ENCODE peak calls at places on chromosome 3, in six cellular contexts. L, M, Z, A, G and I are unnamed samples. For H3K27me3, the result is how much of the 10 kb centered on the place peaks cover.

GRCh38 chr3:116176974-116177555 is 268.2 kb downstream of the LSAMP start:
- DNase-seq in M (no peak), Z (no peak), L (no peak), G (no peak), A (no peak), I (no peak)

GRCh38 chr3:14202874-14203520 is 24.4 kb downstream of the LSM3 start:
- DNase-seq in G (no peak), A (peak), L (no peak), Z (no peak), M (no peak), I (no peak)

GRCh38 chr3:151709847-151710246 is 23.9 kb upstream of the AADACL2 start:
- DNase-seq in G (no peak), Z (no peak), M (no peak), L (no peak), A (no peak), I (no peak)

GRCh38 chr3:20776717-20777116 is 590.7 kb upstream of the SGO1 start:
- DNase-seq in M (no peak), Z (no peak), A (no peak), G (no peak), L (no peak), I (no peak)

GRCh38 chr3:107421881-107422280 is 44.6 kb downstream of the CCDC54 start:
- DNase-seq in M (no peak), G (no peak), A (no peak), Z (no peak), L (no peak), I (no peak)

GRCh38 chr3:111861396-111861795 is 2.3 kb downstream of the PHLDB2 start:
- DNase-seq in A (no peak), L (no peak), Z (no peak), M (no peak), G (no peak), I (no peak)

GRCh38 chr3:156516284-156516683 is 38.6 kb downstream of the SSR3 start:
- DNase-seq in Z (no peak), M (peak), G (peak), L (no peak), A (no peak), I (peak)

GRCh38 chr3:16427309-16427965 is 86.1 kb downstream of the RFTN1 start:
- DNase-seq in Z (no peak), G (peak), M (peak), L (no peak), A (no peak), I (peak)

GRCh38 chr3:141231923-141232861 is 567 bp downstream of the PXYLP1 start:
- DNase-seq in L (peak), A (peak), Z (no peak), G (peak), M (no peak), I (peak)

GRCh38 chr3:108673988-108674661 is 83.1 kb downstream of the RETNLB start:
- DNase-seq in A (no peak), G (no peak), L (no peak), M (no peak), Z (no peak), I (no peak)

GRCh38 chr3:172307143-172307560 is 141.1 kb downstream of the GHSR start:
- DNase-seq in G (no peak), M (no peak), L (no peak), A (no peak), Z (no peak), I (no peak)

GRCh38 chr3:171028025-171028778 is 1.7 kb upstream of the SLC2A2 start:
- DNase-seq in A (no peak), L (no peak), M (peak), Z (peak), G (peak), I (peak)

GRCh38 chr3:61894988-61895935 is 333.9 kb downstream of the PTPRG start:
- DNase-seq in M (peak), Z (no peak), A (peak), L (peak), G (peak), I (peak)

GRCh38 chr3:122350814-122351418 is 25.9 kb downstream of the CSTA start:
- DNase-seq in G (no peak), A (no peak), Z (no peak), L (no peak), M (no peak), I (no peak)

GRCh38 chr3:100114413-100115030 is at the start of gene FILIP1L:
- DNase-seq in A (no peak), G (no peak), M (no peak), Z (no peak), L (no peak), I (no peak)

GRCh38 chr3:31244929-31245817 is 287.6 kb upstream of the STT3B start:
- DNase-seq in A (no peak), G (no peak), M (no peak), Z (no peak), L (no peak), I (no peak)

GRCh38 chr3:49609815-49610214 is 55.5 kb downstream of the BSN start:
- DNase-seq in A (no peak), Z (no peak), G (no peak), M (peak), L (no peak), I (no peak)

GRCh38 chr3:169147246-169148008 is 516.1 kb downstream of the MECOM start:
- DNase-seq in L (peak), M (no peak), A (no peak), G (no peak), Z (peak), I (peak)

GRCh38 chr3:112333386-112334334 is 704 bp downstream of the CD200 start:
- DNase-seq in M (no peak), L (peak), A (no peak), Z (no peak), G (peak), I (peak)

GRCh38 chr3:143445118-143445517 is 325.5 kb downstream of the CHST2 start:
- DNase-seq in L (no peak), G (no peak), Z (no peak), M (no peak), A (no peak), I (no peak)

GRCh38 chr3:128590948-128591347 is 59.7 kb downstream of the RPN1 start:
- DNase-seq in L (no peak), G (no peak), A (no peak), M (no peak), Z (no peak), I (no peak)

GRCh38 chr3:126528800-126529541 is 5.0 kb downstream of the CHST13 start:
- DNase-seq in M (peak), G (no peak), A (no peak), Z (no peak), L (no peak), I (peak)

GRCh38 chr3:23913873-23914743 is 2.7 kb downstream of the NKIRAS1 start:
- DNase-seq in A (no peak), L (no peak), G (no peak), Z (no peak), M (no peak), I (no peak)

GRCh38 chr3:161401389-161401788 is 30.1 kb upstream of the SPTSSB start:
- DNase-seq in Z (no peak), L (no peak), G (no peak), M (no peak), A (no peak), I (no peak)

GRCh38 chr3:55341502-55342031 is 145.5 kb downstream of the WNT5A start:
- DNase-seq in G (no peak), M (no peak), Z (no peak), L (no peak), A (no peak), I (no peak)

GRCh38 chr3:50184242-50184978 is 7.0 kb upstream of the GNAT1 start:
- DNase-seq in L (no peak), M (no peak), G (no peak), Z (no peak), A (peak), I (no peak)

GRCh38 chr3:86984271-86984670 is 6.7 kb downstream of the VGLL3 start:
- DNase-seq in M (no peak), L (no peak), A (no peak), Z (no peak), G (no peak), I (no peak)

GRCh38 chr3:30084971-30085403 is 521.4 kb upstream of the TGFBR2 start:
- DNase-seq in G (no peak), L (no peak), Z (no peak), A (no peak), M (no peak), I (no peak)
- H3K27me3 ChIP-seq in G (under half), L (under half), Z (half or more), A (under half), M (under half), I (under half)

GRCh38 chr3:196643201-196643749 is 3.8 kb downstream of the NRROS start:
- DNase-seq in G (no peak), Z (no peak), A (no peak), M (no peak), L (no peak), I (peak)

GRCh38 chr3:196639517-196640500 is at the start of gene NRROS:
- DNase-seq in Z (peak), L (peak), M (peak), A (peak), G (no peak), I (peak)

GRCh38 chr3:196643761-196644160 is 4.3 kb downstream of the NRROS start:
- DNase-seq in A (no peak), G (no peak), Z (no peak), M (no peak), L (no peak), I (no peak)

GRCh38 chr3:196640501-196640968 is 1.0 kb downstream of the NRROS start:
- DNase-seq in G (no peak), Z (no peak), A (no peak), L (no peak), M (no peak), I (no peak)

GRCh38 chr3:196641278-196642058 is 2.0 kb downstream of the NRROS start:
- DNase-seq in L (no peak), Z (no peak), G (no peak), M (no peak), A (no peak), I (no peak)
- TF ChIP-seq POLR2A in L (no peak), Z (no peak), G (no peak), M (no peak), A (no peak), I (no peak)

GRCh38 chr3:58249358-58250092 is 11.9 kb downstream of the ABHD6 start:
- DNase-seq in G (no peak), A (no peak), L (no peak), Z (no peak), M (no peak), I (no peak)
- TF ChIP-seq CTCF in G (no peak), A (no peak), L (no peak), Z (peak), M (no peak), I (no peak)

DNA sequence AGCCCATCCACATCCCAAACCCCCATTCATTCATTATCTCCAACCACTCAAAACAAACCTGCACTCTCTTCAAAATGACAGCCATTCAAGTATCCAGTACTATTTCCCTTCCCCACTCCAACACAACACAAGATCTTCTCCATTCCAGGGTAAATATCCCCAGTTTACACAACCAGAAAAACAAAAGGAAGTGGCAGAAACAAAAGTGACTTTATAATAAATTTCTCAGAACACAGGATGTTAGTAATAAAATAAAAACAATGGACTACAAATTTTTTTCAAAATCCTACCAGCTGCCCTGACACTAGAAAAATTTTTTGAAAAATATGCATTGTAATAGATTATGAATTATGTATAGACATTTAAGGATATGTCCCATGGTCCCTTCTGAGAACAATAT is 14.2 kb downstream of the CPA3 start:
- DNase-seq in G (no peak), A (no peak), Z (no peak), M (no peak), L (no peak), I (no peak)
- H3K27me3 ChIP-seq in G (under half), A (under half), Z (under half), M (under half), L (under half), I (under half)

GRCh38 chr3:181628384-181628783 is 83.3 kb upstream of the SOX2 start:
- DNase-seq in G (no peak), M (no peak), A (no peak), L (no peak), Z (no peak), I (no peak)

GRCh38 chr3:181631901-181632300 is 79.8 kb upstream of the SOX2 start:
- DNase-seq in M (no peak), A (no peak), Z (no peak), L (no peak), G (no peak), I (no peak)

GRCh38 chr3:181629701-181630100 is 82.0 kb upstream of the SOX2 start:
- DNase-seq in A (no peak), G (no peak), Z (no peak), L (no peak), M (no peak), I (no peak)

GRCh38 chr3:181630873-181631272 is 80.9 kb upstream of the SOX2 start:
- DNase-seq in A (no peak), L (no peak), M (no peak), Z (no peak), G (no peak), I (no peak)

DNA sequence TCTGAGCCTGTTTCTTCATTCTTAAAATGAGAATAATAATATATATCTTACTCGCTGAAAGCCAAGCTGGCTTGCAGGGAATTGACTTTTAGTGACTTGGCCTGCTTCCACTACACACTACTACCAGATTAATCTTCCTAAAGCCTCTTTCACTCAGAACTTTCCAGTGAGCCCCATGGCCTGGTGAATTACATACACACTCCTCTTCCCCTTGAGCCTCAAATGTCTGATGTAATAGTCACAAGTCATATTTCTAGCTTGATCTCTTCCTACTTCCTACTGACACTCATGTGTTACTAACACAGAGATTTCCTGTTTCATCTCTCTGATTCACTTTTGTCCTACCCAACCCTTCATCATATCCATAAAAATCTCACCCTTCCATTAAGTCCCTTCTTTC is 82.7 kb upstream of the SOX2 start:
- DNase-seq in A (no peak), G (no peak), M (no peak), Z (no peak), L (no peak), I (no peak)
- TF ChIP-seq POLR2A in A (no peak), G (no peak), M (no peak), Z (no peak), L (no peak), I (no peak)

DNA sequence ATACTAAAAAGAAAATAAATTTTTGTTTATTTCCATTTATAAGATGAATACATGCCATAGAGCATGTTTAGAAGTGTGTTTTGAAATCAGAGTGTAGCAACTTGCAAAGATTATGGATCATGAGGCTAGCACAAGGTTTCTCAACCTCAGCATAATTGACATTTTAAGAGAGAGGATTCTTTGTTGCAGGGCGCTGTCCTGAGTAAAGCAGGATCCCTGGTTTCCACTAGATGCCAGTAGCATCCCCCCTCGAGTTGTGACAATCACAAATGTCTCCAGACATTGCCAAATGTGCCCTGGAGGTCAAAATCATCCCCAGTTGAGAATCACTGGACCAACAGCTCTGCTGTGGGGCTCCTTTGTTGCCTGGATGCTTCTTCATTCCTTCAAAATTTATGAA is 128.5 kb upstream of the RBMS3 start:
- DNase-seq in M (no peak), G (no peak), A (no peak), L (no peak), Z (no peak), I (no peak)
- TF ChIP-seq CTCF in M (no peak), G (no peak), A (no peak), L (no peak), Z (peak), I (no peak)

GRCh38 chr3:197584733-197585132 is 29.0 kb upstream of the BDH1 start:
- DNase-seq in M (no peak), A (no peak), L (no peak), G (no peak), Z (no peak), I (no peak)
- H3K27me3 ChIP-seq in M (under half), A (under half), L (under half), G (under half), Z (under half), I (under half)

GRCh38 chr3:188338081-188338480 is 184.1 kb downstream of the LPP start:
- DNase-seq in M (no peak), L (no peak), Z (no peak), A (no peak), G (no peak), I (no peak)

GRCh38 chr3:188336178-188336577 is 182.2 kb downstream of the LPP start:
- DNase-seq in L (no peak), G (no peak), M (no peak), A (no peak), Z (no peak), I (no peak)

GRCh38 chr3:188341501-188341900 is 187.5 kb downstream of the LPP start:
- DNase-seq in M (no peak), Z (no peak), G (no peak), L (no peak), A (no peak), I (no peak)

GRCh38 chr3:188337232-188337631 is 183.3 kb downstream of the LPP start:
- DNase-seq in G (no peak), Z (no peak), M (no peak), L (no peak), A (no peak), I (no peak)

DNA sequence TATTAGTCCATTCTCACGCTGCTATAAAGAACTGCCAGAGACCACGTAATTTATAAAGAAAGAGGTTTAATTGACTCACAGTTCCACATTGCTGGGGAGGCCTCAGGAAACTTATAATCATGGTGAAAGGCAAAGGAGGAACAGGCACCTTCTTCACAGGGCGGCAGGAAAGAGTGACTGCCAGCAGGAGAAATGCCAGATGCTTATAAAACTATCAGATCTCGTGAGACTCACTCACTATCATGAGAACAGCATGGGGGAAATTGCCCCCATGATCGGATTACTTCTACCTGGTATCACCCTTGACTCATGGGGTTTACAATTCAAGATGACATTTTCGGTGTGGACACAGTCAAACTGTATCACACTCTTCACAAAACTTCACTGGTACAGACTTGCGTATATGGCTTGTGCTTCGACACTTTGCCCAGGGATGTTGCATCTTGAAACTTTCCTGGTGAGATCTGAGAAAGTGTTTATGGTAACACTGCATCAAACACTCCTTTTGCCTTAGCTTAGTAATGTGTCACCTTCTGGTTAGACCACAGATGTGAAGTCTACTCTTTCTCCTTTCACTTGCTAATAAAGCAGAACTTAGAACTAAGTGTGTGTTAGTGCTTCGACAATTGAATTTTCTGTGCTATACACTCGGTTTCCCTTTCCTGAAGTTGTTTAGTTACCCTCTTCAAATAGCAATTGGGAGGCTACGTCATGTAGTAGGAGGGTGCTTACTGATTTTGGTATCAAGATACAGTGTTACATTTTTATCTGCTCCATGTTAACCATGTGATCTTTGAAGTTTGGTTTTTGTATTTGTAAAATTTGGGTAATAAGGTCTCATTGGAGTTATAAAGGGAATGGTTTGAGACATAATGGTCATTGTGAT is 185.7 kb downstream of the LPP start:
- DNase-seq in A (no peak), Z (no peak), M (no peak), G (no peak), L (no peak), I (no peak)
- TF ChIP-seq POLR2A in A (no peak), Z (no peak), M (no peak), G (no peak), L (no peak), I (no peak)